ENCODE peak calls at places on chromosomes 1 and 21, in nine cellular contexts. H, K, I, E, L, Z, M, G and A are unnamed samples.

GRCh38 chr21:27314096-27314495 is 347.2 kb upstream of the ADAMTS5 start:
- DNase-seq in M (no peak), L (no peak), G (no peak), Z (no peak), I (no peak), H (no peak), E (peak; percentile 24), K (no peak), A (peak; percentile 58)

GRCh38 chr1:163406787-163407186 is 85.0 kb downstream of the NUF2 start:
- DNase-seq in M (no peak), E (no peak), K (no peak), H (no peak), L (no peak), Z (no peak), I (no peak), G (no peak), A (no peak)

GRCh38 chr1:217369996-217370551 is 260.8 kb downstream of the GPATCH2 start:
- DNase-seq in L (no peak), I (no peak), H (no peak), Z (no peak), M (no peak), K (no peak), G (no peak), E (peak; percentile 94), A (no peak)

GRCh38 chr1:39508857-39509305 is 17.4 kb downstream of the BMP8A start:
- DNase-seq in M (no peak), E (no peak), G (no peak), H (no peak), Z (peak; percentile 80), K (no peak), L (no peak), I (peak; percentile 45), A (no peak)

GRCh38 chr1:167483790-167484189 is 34.5 kb downstream of the CD247 start:
- DNase-seq in M (no peak), L (no peak), H (no peak), G (no peak), E (no peak), K (no peak), Z (no peak), I (peak; percentile 18), A (no peak)

GRCh38 chr1:200351826-200352549 is 57.8 kb downstream of the ZNF281 start:
- DNase-seq in M (no peak), Z (peak; percentile 98), H (peak; percentile 49), I (peak; percentile 24), E (no peak), L (no peak), G (no peak), K (peak; percentile 98), A (peak; percentile 99)

GRCh38 chr1:100277866-100278265 is 11.8 kb downstream of the RTCA start:
- DNase-seq in I (no peak), H (peak; percentile 43), E (no peak), G (no peak), K (no peak), L (no peak), M (no peak), Z (no peak), A (no peak)

GRCh38 chr1:57887973-57888491 is 464.2 kb upstream of the DAB1 start:
- DNase-seq in K (no peak), E (no peak), M (no peak), Z (no peak), G (no peak), H (no peak), I (no peak), L (no peak), A (no peak)

GRCh38 chr1:158068918-158069317 is 75.5 kb downstream of the KIRREL1 start:
- DNase-seq in Z (no peak), I (no peak), L (no peak), H (no peak), G (no peak), E (no peak), M (no peak), K (no peak), A (no peak)

GRCh38 chr1:210123924-210124589 is 108.5 kb upstream of the SERTAD4 start:
- DNase-seq in M (no peak), K (peak; percentile 2), G (no peak), L (no peak), I (no peak), Z (peak; percentile 17), E (peak; percentile 55), H (no peak), A (peak; percentile 31)

GRCh38 chr1:11046270-11046566 is 821 bp downstream of the MASP2 start:
- DNase-seq in M (no peak), Z (no peak), G (no peak), K (no peak), H (no peak), I (no peak), L (no peak), E (peak; percentile 33), A (no peak)

GRCh38 chr1:173568483-173568882 is 34.4 kb downstream of the SLC9C2 start:
- DNase-seq in E (no peak), K (no peak), I (no peak), Z (no peak), L (no peak), H (no peak), M (no peak), G (no peak), A (no peak)

GRCh38 chr1:100249155-100249536 is 488 bp downstream of the DBT start:
- DNase-seq in L (no peak), M (no peak), I (no peak), G (no peak), K (no peak), E (peak; percentile 41), H (peak; percentile 0), Z (no peak), A (no peak)

GRCh38 chr1:167950569-167950968 is 13.7 kb upstream of the MPC2 start:
- DNase-seq in G (no peak), Z (no peak), E (no peak), I (no peak), H (no peak), K (no peak), M (no peak), L (no peak), A (no peak)

GRCh38 chr1:204746838-204747442 is 61.4 kb upstream of the LRRN2 start:
- DNase-seq in H (peak; percentile 40), E (peak; percentile 91), Z (peak; percentile 57), M (no peak), I (peak; percentile 74), K (no peak), G (peak; percentile 24), L (peak; percentile 22), A (no peak)

GRCh38 chr1:99465176-99465900 is 180.6 kb upstream of the PALMD start:
- DNase-seq in H (no peak), Z (peak; percentile 50), G (no peak), M (no peak), K (peak; percentile 71), I (no peak), E (peak; percentile 98), L (no peak), A (peak; percentile 77)

GRCh38 chr1:92479587-92479986 is 7.1 kb downstream of the GFI1 start:
- DNase-seq in M (no peak), K (no peak), G (no peak), Z (no peak), L (no peak), H (no peak), E (no peak), I (no peak), A (no peak)

GRCh38 chr1:212379366-212379765 is 35.3 kb downstream of the PACC1 start:
- DNase-seq in I (no peak), E (no peak), G (no peak), K (no peak), M (no peak), Z (no peak), H (no peak), L (no peak), A (no peak)

GRCh38 chr1:152141971-152142584 is 16.9 kb downstream of the RPTN start:
- DNase-seq in L (no peak), G (no peak), H (no peak), K (peak; percentile 23), I (peak; percentile 69), E (peak; percentile 83), Z (peak; percentile 80), M (no peak), A (no peak)

GRCh38 chr1:192639607-192640368 is 3.8 kb downstream of the RGS13 start:
- DNase-seq in E (no peak), Z (peak; percentile 56), I (no peak), K (no peak), L (no peak), G (no peak), M (no peak), H (no peak), A (no peak)

GRCh38 chr1:8503842-8504241 is 185.9 kb downstream of the SLC45A1 start:
- DNase-seq in E (no peak), K (no peak), M (no peak), Z (no peak), L (no peak), H (no peak), G (no peak), I (no peak), A (no peak)

GRCh38 chr1:199913313-199913712 is 114.2 kb upstream of the NR5A2 start:
- DNase-seq in H (no peak), Z (no peak), M (no peak), E (no peak), I (no peak), G (no peak), K (no peak), L (no peak), A (no peak)

GRCh38 chr1:21933397-21934248 is 3.5 kb downstream of the HSPG2 start:
- DNase-seq in L (no peak), K (no peak), M (peak; percentile 83), I (no peak), G (no peak), Z (peak; percentile 47), H (no peak), E (no peak), A (no peak)

GRCh38 chr1:19661721-19662228 is 2.9 kb upstream of the HTR6 start:
- DNase-seq in M (no peak), E (peak; percentile 66), I (peak; percentile 68), L (no peak), G (no peak), Z (peak; percentile 66), K (no peak), H (peak; percentile 54), A (no peak)

GRCh38 chr1:47194314-47194713 is 4.5 kb upstream of the PDZK1IP1 start:
- DNase-seq in I (no peak), Z (no peak), H (no peak), K (no peak), L (no peak), E (no peak), G (no peak), M (no peak), A (no peak)

GRCh38 chr21:32687946-32688345 is 39.9 kb downstream of the SYNJ1 start:
- DNase-seq in K (no peak), G (no peak), Z (no peak), I (no peak), M (no peak), H (peak; percentile 1), L (no peak), E (no peak), A (no peak)

GRCh38 chr1:6683434-6683833 is 18.2 kb downstream of the DNAJC11 start:
- DNase-seq in I (no peak), M (no peak), G (no peak), K (no peak), L (no peak), Z (no peak), H (no peak), E (no peak), A (no peak)

GRCh38 chr1:221663321-221663720 is 78.6 kb downstream of the DUSP10 start:
- DNase-seq in E (no peak), K (no peak), I (no peak), G (no peak), Z (peak; percentile 44), H (no peak), M (no peak), L (no peak), A (peak; percentile 29)

GRCh38 chr1:12604114-12604874 is 13.7 kb downstream of the DHRS3 start:
- DNase-seq in I (no peak), E (peak; percentile 95), G (no peak), L (no peak), Z (peak; percentile 99), M (no peak), H (peak; percentile 65), K (peak; percentile 90), A (peak; percentile 94)

GRCh38 chr1:109634292-109634691 is 14.7 kb downstream of the AMPD2 start:
- DNase-seq in H (no peak), G (no peak), E (no peak), L (no peak), K (no peak), M (no peak), I (no peak), Z (no peak), A (no peak)

GRCh38 chr1:227913969-227914791 is 33.6 kb downstream of the WNT9A start:
- DNase-seq in G (no peak), M (no peak), K (no peak), Z (no peak), E (peak; percentile 57), I (no peak), L (no peak), H (no peak), A (no peak)